ENCODE peak calls at places on chromosome 9, in four cellular contexts. L is effector memory CD4-positive, alpha-beta T cell; V is stomach; B is uterus. M is an unnamed sample.

GRCh38 chr9:107246259-107247254 is 36.5 kb upstream of the RAD23B start:
- DNase-seq in L (no peak), V (no peak), B (no peak), M (no peak)

GRCh38 chr9:2291980-2292704 is 277.0 kb downstream of the SMARCA2 start:
- DNase-seq in L (no peak), V (no peak), B (no peak), M (no peak)

GRCh38 chr9:114911167-114911821 is 19.1 kb downstream of the TNFSF8 start:
- DNase-seq in L (no peak), V (no peak), B (no peak), M (no peak)

GRCh38 chr9:75962186-75963036 is 71.9 kb downstream of the PCSK5 start:
- DNase-seq in L (no peak), V (no peak), B (no peak), M (no peak)

GRCh38 chr9:127501821-127502343 is 50.6 kb downstream of the LRSAM1 start:
- DNase-seq in L (no peak), V (no peak), B (no peak), M (no peak)

GRCh38 chr9:137396227-137396626 is 26.7 kb downstream of the EXD3 start:
- DNase-seq in L (no peak), V (no peak), B (no peak), M (no peak)

GRCh38 chr9:73199886-73200285 is 48.2 kb downstream of the ANXA1 start:
- DNase-seq in L (no peak), V (no peak), B (no peak), M (no peak)

GRCh38 chr9:15696979-15697378 is 144.1 kb downstream of the CCDC171 start:
- DNase-seq in L (no peak), V (no peak), B (no peak), M (no peak)

GRCh38 chr9:135883410-135884089 is 23.8 kb downstream of the CAMSAP1 start:
- DNase-seq in L (no peak), V (peak; percentile 23), B (no peak), M (peak; percentile 63)

GRCh38 chr9:16425572-16425971 is 444.9 kb downstream of the BNC2 start:
- DNase-seq in L (no peak), V (no peak), B (no peak), M (no peak)

GRCh38 chr9:78860806-78861475 is 564.0 kb downstream of the PSAT1 start:
- DNase-seq in L (no peak), V (no peak), B (no peak), M (no peak)

GRCh38 chr9:110997847-110998246 is 40.4 kb downstream of the LPAR1 start:
- DNase-seq in L (no peak), V (no peak), B (no peak), M (no peak)

GRCh38 chr9:77507212-77507961 is 140.7 kb downstream of the GNA14 start:
- DNase-seq in L (no peak), V (no peak), B (no peak), M (no peak)

DNA sequence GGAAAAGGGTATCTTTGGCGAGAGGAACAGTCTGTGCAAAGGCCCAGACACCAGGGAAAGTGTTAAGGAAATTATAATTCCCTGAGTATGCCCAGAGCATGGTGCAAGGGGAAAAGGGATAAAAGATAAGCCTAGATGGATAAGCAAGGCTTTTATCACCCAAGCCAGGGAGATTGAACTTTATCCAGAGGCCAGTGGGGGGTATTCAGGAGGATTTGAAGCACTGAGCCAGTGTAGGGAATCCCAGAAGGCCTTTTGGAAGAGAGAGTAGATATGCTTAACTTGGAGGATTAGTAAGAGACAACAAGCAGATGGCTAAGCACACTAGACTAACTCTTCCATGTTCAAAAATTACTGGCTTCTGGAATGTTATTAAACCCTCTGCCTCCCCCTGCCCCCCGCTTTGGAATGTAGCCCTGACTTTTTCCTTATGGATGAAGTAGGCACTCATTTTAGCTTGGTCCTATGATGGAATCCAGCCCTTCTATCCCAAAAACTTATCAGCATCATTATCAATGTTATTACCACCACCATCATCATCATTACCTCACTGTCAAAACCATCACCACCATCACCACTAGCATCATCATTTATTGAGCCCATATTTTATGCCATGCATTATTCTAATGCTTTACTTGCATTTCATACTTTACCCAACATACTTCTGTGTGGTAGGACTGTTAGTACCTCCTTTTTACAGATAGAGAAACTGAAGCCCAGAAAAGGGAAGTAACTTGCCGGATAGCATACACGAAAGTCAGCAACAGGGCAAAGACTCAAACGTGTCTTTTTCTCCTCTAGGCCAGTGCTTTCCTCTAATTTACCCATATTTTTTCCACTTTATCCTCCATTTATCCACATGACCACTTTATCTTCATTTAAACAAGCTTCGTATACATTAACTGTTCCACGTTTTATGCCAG is 237.0 kb downstream of the PAPPA start:
- DNase-seq in L (no peak), V (no peak), B (no peak), M (no peak)
- H3K27ac ChIP-seq in L (no peak overlapping the region), V (no peak overlapping the region), B (no peak overlapping the region), M (no peak overlapping the region)

GRCh38 chr9:36029202-36029601 is 7.5 kb upstream of the RECK start:
- DNase-seq in L (no peak), V (no peak), B (no peak), M (no peak)
- H3K27ac ChIP-seq in L (no peak overlapping the region), V (no peak overlapping the region), B (peak overlapping the region; percentile 25), M (no peak overlapping the region)

GRCh38 chr9:95109456-95109855 is 208.1 kb downstream of the FANCC start:
- DNase-seq in L (no peak), V (no peak), B (no peak), M (no peak)

GRCh38 chr9:95107976-95108375 is 209.5 kb downstream of the FANCC start:
- DNase-seq in L (no peak), V (no peak), B (no peak), M (no peak)

GRCh38 chr9:95110956-95111525 is 206.5 kb downstream of the FANCC start:
- DNase-seq in L (no peak), V (no peak), B (no peak), M (no peak)

GRCh38 chr9:95107001-95107749 is 210.3 kb downstream of the FANCC start:
- DNase-seq in L (no peak), V (no peak), B (peak; percentile 81), M (peak; percentile 41)

GRCh38 chr9:95108777-95109176 is 208.7 kb downstream of the FANCC start:
- DNase-seq in L (no peak), V (no peak), B (no peak), M (no peak)
- H3K27ac ChIP-seq in L (no peak overlapping the region), V (no peak overlapping the region), B (no peak overlapping the region), M (no peak overlapping the region)

DNA sequence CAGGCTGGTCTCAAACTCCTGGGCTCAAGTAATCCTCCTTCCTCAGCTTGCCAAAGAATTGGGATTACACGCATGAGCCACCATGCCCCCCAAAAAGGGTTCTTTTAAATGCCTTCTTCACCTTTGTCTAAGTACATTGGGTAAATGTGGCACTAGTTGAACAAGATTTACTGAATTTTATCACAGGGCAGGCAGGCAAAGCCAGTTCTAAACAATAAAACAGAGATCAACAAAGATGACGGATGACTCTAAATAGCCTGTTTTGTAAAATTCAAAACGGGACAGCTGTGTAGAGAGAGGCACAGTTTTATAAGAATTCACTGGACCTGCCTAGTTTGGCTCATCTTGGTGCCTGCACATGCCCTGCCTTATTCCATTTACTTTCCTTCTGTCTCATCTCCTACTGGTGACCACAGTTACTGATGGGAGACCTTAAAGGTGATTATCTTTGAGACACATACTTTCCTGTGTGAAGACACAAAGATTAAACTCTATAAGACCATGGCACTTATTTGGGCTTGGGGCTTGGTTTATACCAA is 149.6 kb upstream of the DMRT1 start:
- DNase-seq in L (no peak), V (no peak), B (no peak), M (no peak)
- H3K27ac ChIP-seq in L (no peak overlapping the region), V (no peak overlapping the region), B (peak overlapping the region; percentile 87), M (peak overlapping the region; percentile 96)

GRCh38 chr9:37515620-37516258 is 30.0 kb downstream of the POLR1E start:
- DNase-seq in L (no peak), V (no peak), B (no peak), M (no peak)
- H3K27ac ChIP-seq in L (no peak overlapping the region), V (no peak overlapping the region), B (no peak overlapping the region), M (no peak overlapping the region)

DNA sequence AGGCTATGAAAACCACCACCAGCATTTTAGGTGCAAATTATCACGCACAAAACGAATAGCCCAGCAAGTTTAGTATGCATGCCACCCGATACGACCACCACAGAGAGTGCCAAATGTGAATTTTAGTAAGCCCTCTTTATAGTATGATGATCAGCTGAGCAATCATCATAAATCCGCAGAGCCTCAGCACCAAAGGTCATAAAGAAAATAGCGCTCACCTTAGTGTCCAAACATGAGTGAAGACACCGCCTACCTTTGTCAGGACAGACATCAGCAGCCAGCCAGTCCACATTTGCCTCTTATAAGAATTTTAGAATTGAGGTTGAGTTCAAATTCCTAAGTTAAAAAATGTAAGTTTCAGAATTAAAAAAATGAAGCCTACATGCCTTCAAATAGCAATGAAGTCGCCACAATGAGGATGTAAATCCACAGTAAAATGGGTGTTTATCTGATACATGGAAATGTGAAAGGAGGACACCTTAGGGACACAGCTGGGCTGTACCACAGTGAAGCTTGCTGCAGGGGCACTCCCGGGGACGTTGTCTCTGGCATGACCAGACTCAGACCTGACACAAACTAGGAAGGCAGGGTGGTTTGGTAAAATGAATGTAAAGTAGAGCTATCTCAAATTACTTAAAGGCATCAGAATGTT is 149.0 kb downstream of the AUH start:
- DNase-seq in L (no peak), V (no peak), B (no peak), M (no peak)
- H3K27ac ChIP-seq in L (no peak overlapping the region), V (peak overlapping the region; percentile 55), B (peak overlapping the region; percentile 74), M (no peak overlapping the region)